ENCODE peak calls at places on chromosomes 3 and 15, in six cellular contexts. F is HCT116, I is K562, D is GM12878, G is H1, N is HepG2. L is an unnamed sample. For H3K4me1, the result is how much of the 10 kb centered on the place peaks cover.

GRCh38 chr3:48268381-48268935 is 27.6 kb downstream of the ZNF589 start:
- DNase-seq in N (no peak), G (no peak), D (peak), F (no peak), I (no peak), L (no peak)

GRCh38 chr3:126827121-126827520 is 123.1 kb downstream of the CHCHD6 start:
- DNase-seq in I (no peak), G (no peak), F (no peak), D (no peak), N (no peak), L (no peak)

GRCh38 chr3:186930639-186931486 is 537 bp downstream of the ST6GAL1 start:
- DNase-seq in G (peak), D (peak), F (peak), N (peak), I (peak), L (peak)

GRCh38 chr3:117399311-117400068 is 689.9 kb downstream of the TUSC7 start:
- DNase-seq in I (no peak), D (no peak), N (no peak), G (no peak), F (no peak), L (peak)

GRCh38 chr3:188925376-188925775 is 246.4 kb upstream of the TPRG1 start:
- DNase-seq in F (no peak), D (no peak), I (no peak), N (no peak), G (no peak), L (no peak)

GRCh38 chr3:123275691-123276090 is 73.9 kb downstream of the SEC22A start:
- DNase-seq in F (no peak), N (no peak), I (no peak), D (no peak), G (no peak), L (no peak)

GRCh38 chr3:54427501-54427900 is 305.1 kb downstream of the CACNA2D3 start:
- DNase-seq in F (no peak), I (no peak), G (no peak), D (no peak), N (no peak), L (no peak)

GRCh38 chr15:71888797-71889196 is 78.4 kb downstream of the NR2E3 start:
- DNase-seq in N (no peak), F (no peak), I (no peak), G (no peak), D (peak), L (no peak)

GRCh38 chr15:89075121-89075640 is 13.1 kb upstream of the ABHD2 start:
- DNase-seq in G (no peak), N (no peak), D (no peak), I (no peak), F (no peak), L (no peak)

GRCh38 chr3:15102833-15103232 is 3.9 kb upstream of the RBSN start:
- DNase-seq in G (no peak), I (no peak), D (no peak), F (no peak), N (no peak), L (no peak)

DNA sequence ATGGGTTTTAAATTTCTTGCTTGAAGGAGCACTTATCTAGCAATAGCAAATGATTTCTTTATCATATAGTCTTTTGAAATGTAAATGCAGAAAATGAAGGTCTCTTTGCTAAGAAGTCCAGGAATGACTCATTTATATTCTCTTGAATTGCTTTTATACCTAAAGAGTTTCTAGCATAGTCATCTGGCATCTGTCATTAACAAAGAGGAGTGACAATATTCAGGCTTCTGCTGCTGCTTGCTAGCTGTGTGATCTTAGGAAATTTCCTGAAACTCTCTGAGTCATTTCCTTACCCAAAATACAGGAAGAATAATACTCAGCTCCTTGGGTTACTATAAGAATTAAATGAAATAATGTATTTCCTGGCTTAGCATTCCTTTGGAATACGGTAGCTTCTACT is 527.7 kb downstream of the DIPK2A start:
- DNase-seq in N (no peak), D (no peak), F (no peak), I (no peak), G (no peak), L (no peak)
- TF ChIP-seq ZNF274 in N (no peak), D (no peak), F (no peak), I (no peak), G (no peak), L (no peak)

GRCh38 chr15:52785672-52786406 is 4.3 kb downstream of the ONECUT1 start:
- DNase-seq in I (no peak), G (no peak), N (no peak), F (no peak), D (no peak), L (no peak)

GRCh38 chr15:52787549-52788098 is 2.5 kb downstream of the ONECUT1 start:
- DNase-seq in N (no peak), I (no peak), D (no peak), G (peak), F (no peak), L (no peak)

GRCh38 chr15:52787123-52787503 is 3.0 kb downstream of the ONECUT1 start:
- DNase-seq in G (peak), N (no peak), F (no peak), D (no peak), I (no peak), L (no peak)

GRCh38 chr15:52784799-52785671 is 5.1 kb downstream of the ONECUT1 start:
- DNase-seq in G (peak), N (peak), I (no peak), D (no peak), F (no peak), L (no peak)

DNA sequence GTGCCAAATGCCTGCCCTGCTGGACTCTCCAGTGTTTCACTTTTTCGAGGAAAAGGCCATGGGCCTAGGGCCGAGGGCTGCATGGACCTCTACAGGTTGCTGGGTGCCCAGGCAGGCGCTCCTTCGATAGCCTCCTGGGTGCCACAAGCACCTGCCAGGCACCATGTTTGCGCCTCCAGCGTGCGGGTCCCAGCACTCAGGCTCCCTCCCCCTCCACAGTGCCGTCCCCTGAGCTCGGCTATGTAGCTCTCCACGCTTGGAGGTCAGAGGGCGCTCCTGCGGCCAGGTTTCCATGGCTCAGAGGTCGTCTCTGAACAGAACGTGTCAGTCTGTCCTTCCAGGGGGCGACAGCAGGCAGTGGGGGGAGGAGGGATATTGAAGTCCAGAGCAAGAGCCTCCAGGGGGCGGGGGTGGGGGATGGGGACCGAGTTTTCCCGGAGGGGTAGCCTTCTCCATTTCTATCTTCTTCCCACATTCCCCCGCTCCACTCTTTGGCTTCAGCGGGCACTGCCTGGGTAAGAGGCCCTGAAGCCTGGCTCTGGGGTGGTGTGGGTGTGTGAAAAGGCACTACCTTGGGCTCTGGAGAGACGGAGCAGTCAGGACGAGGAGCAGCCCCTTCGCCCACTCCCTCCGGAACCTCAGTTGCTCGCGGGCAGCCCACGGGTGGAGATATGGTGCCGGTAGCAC is 3.6 kb downstream of the ONECUT1 start:
- DNase-seq in I (no peak), F (no peak), G (peak), D (no peak), N (peak), L (no peak)
- H3K4me1 ChIP-seq in I (under half), F (under half), G (under half), D (under half), N (under half), L (under half)

GRCh38 chr15:92714457-92715401 is 59.2 kb upstream of the FAM174B start:
- DNase-seq in I (peak), G (peak), F (peak), D (peak), N (peak), L (peak)
- H3K4me3 ChIP-seq in I (peak), G (peak), F (peak), D (peak), N (peak), L (peak)

GRCh38 chr3:121995190-121996137 is 26.6 kb downstream of the ILDR1 start:
- DNase-seq in F (peak), G (peak), I (peak), D (peak), N (peak), L (peak)
- TF ChIP-seq ZNF274 in F (no peak), G (no peak), I (no peak), D (no peak), N (no peak), L (no peak)